ENCODE peak calls at places on chromosomes 2 and 18, in seven cellular contexts. D is CD4-positive, alpha-beta memory T cell; W is CD8-positive, alpha-beta T cell; C is esophagus muscularis mucosa; N is stomach; Z is IMR-90; V is neuronal stem cell. F is an unnamed sample.

GRCh38 chr18:48922203-48922800 is 28.5 kb downstream of the SMAD7 start:
- DNase-seq in D (no peak), N (no peak), C (no peak), W (no peak), Z (no peak), V (no peak), F (no peak)

GRCh38 chr2:17756629-17757028 is 2.7 kb downstream of the GEN1 start:
- DNase-seq in D (no peak), Z (peak; percentile 53), N (no peak), W (no peak), V (no peak), C (no peak), F (no peak)

GRCh38 chr18:8800041-8800441 is 94.7 kb downstream of the MTCL1 start:
- DNase-seq in W (no peak), Z (peak; percentile 89), V (no peak), D (no peak), C (no peak), N (no peak), F (no peak)

GRCh38 chr2:54981409-54981808 is 68.8 kb downstream of the RTN4 start:
- DNase-seq in V (no peak), D (no peak), C (no peak), N (no peak), Z (no peak), W (no peak), F (no peak)

GRCh38 chr18:72674710-72675109 is 130.6 kb upstream of the CBLN2 start:
- DNase-seq in C (no peak), D (no peak), W (no peak), Z (no peak), N (no peak), V (no peak), F (no peak)

GRCh38 chr2:73028841-73029240 is 42.7 kb downstream of the SFXN5 start:
- DNase-seq in C (peak; percentile 42), N (no peak), W (no peak), Z (no peak), V (no peak), D (no peak), F (no peak)

GRCh38 chr2:212078103-212078502 is 460.5 kb downstream of the ERBB4 start:
- DNase-seq in N (no peak), W (no peak), D (no peak), V (no peak), C (no peak), Z (no peak), F (no peak)

GRCh38 chr2:96259497-96259921 is 6.3 kb downstream of the TMEM127 start:
- DNase-seq in D (no peak), C (no peak), W (no peak), V (no peak), Z (no peak), N (peak; percentile 63), F (no peak)

GRCh38 chr2:10591207-10591606 is 98.6 kb downstream of the NOL10 start:
- DNase-seq in Z (peak; percentile 34), C (no peak), V (no peak), N (no peak), W (no peak), D (no peak), F (no peak)

GRCh38 chr18:31206787-31207381 is 44.2 kb upstream of the DSC1 start:
- DNase-seq in D (no peak), C (no peak), N (peak; percentile 81), V (no peak), Z (peak; percentile 23), W (no peak), F (no peak)

GRCh38 chr18:27967938-27968803 is 208.8 kb downstream of the CDH2 start:
- DNase-seq in D (no peak), N (no peak), V (no peak), W (no peak), C (no peak), Z (peak; percentile 13), F (no peak)

GRCh38 chr2:138395565-138396306 is 105.8 kb upstream of the SPOPL start:
- DNase-seq in W (no peak), D (no peak), V (no peak), N (no peak), C (no peak), Z (peak; percentile 42), F (no peak)

GRCh38 chr2:119366649-119367471 is at the start of the genes C2orf76 and DBI:
- DNase-seq in D (peak; percentile 89), W (peak; percentile 88), V (peak; percentile 89), Z (peak; percentile 93), N (peak; percentile 97), C (peak; percentile 98), F (peak; percentile 95)
- H3K4me1 ChIP-seq in D (peaks cover 31% of the 10 kb centered on the region), W (peaks cover 19% of the 10 kb centered on the region), V (peaks cover 8% of the 10 kb centered on the region), Z (peaks cover 8% of the 10 kb centered on the region), N (peaks cover 46% of the 10 kb centered on the region), C (peaks cover 32% of the 10 kb centered on the region), F (peaks cover 32% of the 10 kb centered on the region)

GRCh38 chr2:14572588-14573089 is 59.9 kb upstream of the LRATD1 start:
- DNase-seq in D (no peak), V (no peak), N (no peak), C (no peak), W (no peak), Z (no peak), F (no peak)

GRCh38 chr2:14583059-14583458 is 49.5 kb upstream of the LRATD1 start:
- DNase-seq in N (no peak), W (no peak), C (no peak), D (no peak), Z (no peak), V (no peak), F (no peak)

GRCh38 chr2:14583802-14584201 is 48.7 kb upstream of the LRATD1 start:
- DNase-seq in V (no peak), C (no peak), D (no peak), W (no peak), N (no peak), Z (no peak), F (no peak)

DNA sequence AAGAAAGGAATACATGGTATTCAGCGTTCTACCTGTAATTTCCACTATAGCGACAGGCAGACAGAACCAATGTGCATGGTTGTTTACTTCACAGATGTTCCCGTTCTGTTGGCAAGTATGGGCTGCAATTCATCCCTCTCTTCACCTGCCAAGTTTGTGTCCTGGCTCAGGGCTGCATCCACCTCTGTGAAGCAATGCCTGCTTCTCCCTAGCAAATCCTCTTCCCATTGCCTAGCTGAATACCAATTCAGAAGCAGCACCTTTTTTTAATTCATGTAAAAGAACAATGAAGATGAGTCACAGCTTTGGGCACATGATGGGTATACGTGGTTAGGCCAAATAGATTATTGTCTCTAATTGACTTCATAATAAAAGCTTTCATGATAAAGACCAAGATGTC is 54.7 kb upstream of the LRATD1 start:
- DNase-seq in N (no peak), W (no peak), D (no peak), Z (no peak), C (no peak), V (no peak), F (no peak)
- H3K27ac ChIP-seq in N (no peak overlapping the region), W (no peak overlapping the region), D (no peak overlapping the region), Z (no peak overlapping the region), C (no peak overlapping the region), V (no peak overlapping the region), F (no peak overlapping the region)

GRCh38 chr18:45068563-45069191 is 388.0 kb downstream of the SETBP1 start:
- DNase-seq in W (no peak), D (no peak), V (no peak), C (no peak), Z (no peak), N (no peak), F (no peak)

GRCh38 chr18:45071959-45072358 is 391.3 kb downstream of the SETBP1 start:
- DNase-seq in D (no peak), Z (no peak), W (no peak), C (no peak), V (no peak), N (no peak), F (no peak)

GRCh38 chr18:45066210-45066609 is 385.5 kb downstream of the SETBP1 start:
- DNase-seq in C (no peak), V (no peak), D (no peak), W (no peak), Z (no peak), N (no peak), F (no peak)

GRCh38 chr18:45066868-45067267 is 386.2 kb downstream of the SETBP1 start:
- DNase-seq in Z (no peak), V (no peak), D (no peak), N (no peak), W (no peak), C (no peak), F (no peak)

GRCh38 chr18:45069542-45069941 is 388.9 kb downstream of the SETBP1 start:
- DNase-seq in D (no peak), V (no peak), N (no peak), W (no peak), C (no peak), Z (no peak), F (no peak)
- H3K4me1 ChIP-seq in D (no peaks in the 10 kb centered on the region), V (no peaks in the 10 kb centered on the region), N (no peaks in the 10 kb centered on the region), W (no peaks in the 10 kb centered on the region), C (peaks cover 30% of the 10 kb centered on the region), Z (no peaks in the 10 kb centered on the region), F (no peaks in the 10 kb centered on the region)

GRCh38 chr2:241859436-241860183 is 916 bp upstream of the PDCD1 start:
- DNase-seq in W (no peak), D (peak; percentile 71), Z (peak; percentile 36), C (no peak), N (no peak), V (no peak), F (peak; percentile 78)
- H3K27ac ChIP-seq in W (no peak overlapping the region), D (peak overlapping the region; percentile 64), Z (no peak overlapping the region), C (peak overlapping the region; percentile 82), N (peak overlapping the region; percentile 66), V (no peak overlapping the region), F (peak overlapping the region; percentile 67)

F was measured in DND-41.